ENCODE peak calls at places on chromosomes 5 and 9, in four cellular contexts. W is left ventricle myocardium inferior; V is fibroblast of the aortic adventitia; T is activated T-helper 1 cell treated with anti-CD3 and anti-CD28 coated beads, Interleukin-2, amount 50 U/mL, for 16 hours. G is an unnamed sample.

GRCh38 chr9:4828776-4829175 is 36.0 kb downstream of the RCL1 start:
- DNase-seq in W (no peak), V (peak; percentile 50), T (no peak), G (no peak)

GRCh38 chr5:94908889-94909480 is 290.5 kb downstream of the SLF1 start:
- DNase-seq in T (no peak), V (peak; percentile 64), W (no peak), G (no peak)

GRCh38 chr5:76403963-76404693 is 1.0 kb downstream of the IQGAP2 start:
- DNase-seq in W (peak; percentile 19), V (no peak), T (peak; percentile 57), G (no peak)

GRCh38 chr9:115109486-115109885 is 8.5 kb downstream of the TNC start:
- DNase-seq in V (peak; percentile 68), T (no peak), W (no peak), G (no peak)

GRCh38 chr5:154117930-154118329 is 72.6 kb upstream of the GALNT10 start:
- DNase-seq in T (no peak), V (no peak), W (no peak), G (no peak)

GRCh38 chr9:134427153-134427782 is 101.0 kb downstream of the RXRA start:
- DNase-seq in T (no peak), V (no peak), W (no peak), G (no peak)

GRCh38 chr5:126354012-126354856 is 69.0 kb upstream of the GRAMD2B start:
- DNase-seq in T (no peak), W (no peak), V (peak; percentile 98), G (peak; percentile 23)

GRCh38 chr9:133635903-133636531 is at the start of gene DBH:
- DNase-seq in W (no peak), V (no peak), T (no peak), G (no peak)

GRCh38 chr9:82424599-82424998 is 436.0 kb downstream of the SPATA31D1 start:
- DNase-seq in T (no peak), V (no peak), W (no peak), G (no peak)

GRCh38 chr5:132059043-132059695 is 1.3 kb upstream of the IL3 start:
- DNase-seq in T (no peak), V (no peak), W (peak; percentile 6), G (no peak)

GRCh38 chr9:6965566-6965965 is 207.8 kb downstream of the KDM4C start:
- DNase-seq in V (no peak), T (no peak), W (no peak), G (no peak)

G was measured in DMS153.